ENCODE peak calls at places on chromosome 14, in seven cellular contexts. S is heart left ventricle, V is foreskin keratinocyte, F is transverse colon, L is heart right ventricle, W is MM.1S, T is stomach. K is an unnamed sample.
A peak's percentile ranks its signal among the peaks of the same experiment; 100 is the strongest.

GRCh38 chr14:31207746-31208545 is at the start of gene HECTD1:
- DNase-seq in S (peak; percentile 94), V (peak; percentile 81), F (peak; percentile 93), L (peak; percentile 90), W (peak; percentile 76), T (peak; percentile 89), K (peak; percentile 92)

GRCh38 chr14:72547999-72548398 is 345.9 kb downstream of the DPF3 start:
- DNase-seq in S (no peak), V (no peak), F (no peak), L (no peak), W (no peak), T (no peak), K (no peak)

GRCh38 chr14:81066672-81067071 is 111.3 kb downstream of the TSHR start:
- DNase-seq in S (no peak), V (no peak), F (no peak), L (no peak), W (no peak), T (no peak), K (no peak)

GRCh38 chr14:20632831-20633771 is 8.4 kb downstream of the OR6S1 start:
- DNase-seq in S (no peak), V (peak; percentile 89), F (peak; percentile 59), L (no peak), W (peak; percentile 70), T (peak; percentile 43), K (no peak)

GRCh38 chr14:51603495-51603894 is 48.2 kb upstream of the FRMD6 start:
- DNase-seq in S (no peak), V (no peak), F (no peak), L (no peak), W (no peak), T (no peak), K (no peak)

GRCh38 chr14:100093322-100093721 is 28.1 kb downstream of the EVL start:
- DNase-seq in S (no peak), V (no peak), F (no peak), L (no peak), W (no peak), T (no peak), K (no peak)

GRCh38 chr14:67618617-67619063 is 1.1 kb upstream of the ARG2 start:
- DNase-seq in S (no peak), V (peak; percentile 73), F (no peak), L (no peak), W (peak; percentile 56), T (no peak), K (no peak)

GRCh38 chr14:77406718-77407117 is 16.6 kb downstream of the NOXRED1 start:
- DNase-seq in S (no peak), V (no peak), F (no peak), L (no peak), W (no peak), T (no peak), K (no peak)

GRCh38 chr14:80567905-80568512 is 356.7 kb upstream of the DIO2 start:
- DNase-seq in S (no peak), V (peak; percentile 94), F (no peak), L (no peak), W (no peak), T (no peak), K (no peak)

GRCh38 chr14:35390577-35391387 is 13.8 kb downstream of the NFKBIA start:
- DNase-seq in S (no peak), V (peak; percentile 67), F (no peak), L (no peak), W (no peak), T (no peak), K (no peak)

GRCh38 chr14:35394326-35394725 is 10.2 kb downstream of the NFKBIA start:
- DNase-seq in S (no peak), V (no peak), F (no peak), L (no peak), W (no peak), T (no peak), K (no peak)

GRCh38 chr14:35391388-35391710 is 13.2 kb downstream of the NFKBIA start:
- DNase-seq in S (no peak), V (no peak), F (no peak), L (no peak), W (no peak), T (no peak), K (no peak)

GRCh38 chr14:35395283-35395682 is 9.3 kb downstream of the NFKBIA start:
- DNase-seq in S (no peak), V (no peak), F (no peak), L (no peak), W (no peak), T (no peak), K (no peak)

GRCh38 chr14:35393826-35394225 is 10.7 kb downstream of the NFKBIA start:
- DNase-seq in S (no peak), V (no peak), F (no peak), L (no peak), W (no peak), T (no peak), K (no peak)
- H3K4me1 ChIP-seq in S (peaks cover 20% of the 10 kb centered on the region), V (peaks cover 5% of the 10 kb centered on the region), F (no peaks in the 10 kb centered on the region), L (peaks cover 13% of the 10 kb centered on the region), W (no peaks in the 10 kb centered on the region), T (peaks cover 28% of the 10 kb centered on the region), K (peaks cover 4% of the 10 kb centered on the region)

DNA sequence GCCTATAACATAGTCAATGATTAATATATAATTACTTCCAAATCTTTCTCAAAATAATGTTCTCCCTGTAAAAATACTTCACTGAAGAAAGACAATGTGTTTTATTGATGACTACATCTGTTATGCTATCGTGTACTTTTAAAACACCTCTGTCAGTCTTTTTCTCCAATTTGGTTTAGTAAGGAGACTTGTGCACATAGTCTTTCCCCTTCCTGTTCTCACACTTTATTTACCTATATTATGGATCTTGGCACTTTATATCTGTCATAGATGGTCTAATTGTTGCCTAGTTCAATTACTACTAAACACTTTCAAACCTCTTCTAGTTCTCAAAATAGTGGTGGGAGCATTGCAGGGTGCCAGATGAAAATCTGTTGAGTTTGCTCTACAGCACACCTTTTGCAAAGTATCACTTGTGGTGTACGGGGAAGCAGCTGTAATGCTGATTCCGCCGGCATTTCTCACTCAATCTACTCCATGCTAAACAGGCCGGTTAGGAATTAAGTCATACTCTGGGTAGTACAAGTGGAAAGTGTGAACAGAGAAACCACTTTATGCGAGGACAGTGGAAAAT is 1.1 kb upstream of the INSM2 start:
- DNase-seq in S (no peak), V (peak; percentile 18), F (no peak), L (no peak), W (no peak), T (no peak), K (no peak)
- H3K27me3 ChIP-seq in S (peaks cover 65% of the 10 kb centered on the region), V (peaks cover 89% of the 10 kb centered on the region), F (peaks cover 86% of the 10 kb centered on the region), L (peaks cover 66% of the 10 kb centered on the region), W (no peaks in the 10 kb centered on the region), T (peaks cover 47% of the 10 kb centered on the region), K (peaks cover 21% of the 10 kb centered on the region)

GRCh38 chr14:69663322-69663686 is 51.9 kb downstream of the SUSD6 start:
- DNase-seq in S (no peak), V (no peak), F (no peak), L (no peak), W (no peak), T (no peak), K (no peak)
- H3K4me1 ChIP-seq in S (peaks cover 83% of the 10 kb centered on the region), V (peaks cover 13% of the 10 kb centered on the region), F (peaks cover 36% of the 10 kb centered on the region), L (peaks cover 68% of the 10 kb centered on the region), W (peaks cover 3% of the 10 kb centered on the region), T (peaks cover 100% of the 10 kb centered on the region), K (peaks cover 65% of the 10 kb centered on the region)

DNA sequence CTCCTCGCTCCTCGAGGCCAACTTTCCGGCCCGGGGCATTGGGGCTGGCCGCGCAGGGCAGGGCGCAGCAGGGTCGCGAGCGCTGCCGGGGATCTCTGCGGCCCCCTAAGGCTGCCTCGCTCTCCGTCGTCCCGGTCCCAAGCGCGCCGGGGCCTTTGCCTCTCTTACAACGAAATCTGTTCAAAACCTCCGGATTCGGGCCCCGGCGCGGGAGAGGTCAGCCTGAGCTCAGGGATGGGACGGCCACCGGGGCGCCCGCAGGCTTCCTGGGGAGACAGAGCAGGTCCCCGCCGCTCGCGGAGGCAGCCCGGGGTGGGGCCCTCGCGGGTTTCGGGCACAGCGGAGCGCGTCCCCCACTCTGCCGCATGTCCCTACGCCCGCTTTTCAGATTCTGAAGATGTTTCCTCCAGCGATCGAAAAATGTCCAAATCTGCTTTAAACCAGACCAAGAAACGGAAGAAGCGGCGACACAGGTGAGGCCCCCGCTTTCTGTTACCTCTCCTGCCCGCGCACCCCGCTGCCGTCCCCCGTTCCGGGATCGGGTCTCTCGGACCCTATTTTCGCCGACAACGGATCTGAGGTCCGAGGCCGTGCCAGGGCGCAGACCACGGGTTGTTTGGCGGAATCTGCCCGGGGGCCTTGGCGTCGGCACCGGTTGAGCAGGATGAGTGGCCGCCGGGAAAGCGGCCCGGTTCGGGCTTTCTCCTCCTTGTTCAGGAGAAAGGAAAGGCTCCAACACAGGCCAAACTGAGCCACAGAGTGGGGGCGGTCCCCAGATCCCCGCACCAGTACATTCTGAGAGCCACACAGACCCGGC is 1.8 kb downstream of the VSX2 start:
- DNase-seq in S (peak; percentile 58), V (no peak), F (no peak), L (no peak), W (no peak), T (no peak), K (no peak)
- H3K27me3 ChIP-seq in S (peaks cover 91% of the 10 kb centered on the region), V (peaks cover 97% of the 10 kb centered on the region), F (peaks cover 96% of the 10 kb centered on the region), L (peaks cover 93% of the 10 kb centered on the region), W (peaks cover 33% of the 10 kb centered on the region), T (peaks cover 79% of the 10 kb centered on the region), K (no peaks in the 10 kb centered on the region)

GRCh38 chr14:85514487-85514886 is 15.5 kb upstream of the FLRT2 start:
- DNase-seq in S (no peak), V (no peak), F (no peak), L (no peak), W (no peak), T (no peak), K (no peak)

GRCh38 chr14:85516239-85517112 is 13.5 kb upstream of the FLRT2 start:
- DNase-seq in S (no peak), V (peak; percentile 84), F (no peak), L (no peak), W (no peak), T (no peak), K (no peak)

GRCh38 chr14:85508863-85509262 is 21.1 kb upstream of the FLRT2 start:
- DNase-seq in S (no peak), V (peak; percentile 67), F (no peak), L (no peak), W (no peak), T (no peak), K (no peak)

GRCh38 chr14:85517113-85517688 is 12.7 kb upstream of the FLRT2 start:
- DNase-seq in S (no peak), V (no peak), F (no peak), L (no peak), W (no peak), T (no peak), K (no peak)

GRCh38 chr14:85512491-85512890 is 17.5 kb upstream of the FLRT2 start:
- DNase-seq in S (no peak), V (no peak), F (no peak), L (no peak), W (no peak), T (no peak), K (no peak)
- H3K4me1 ChIP-seq in S (no peaks in the 10 kb centered on the region), V (peaks cover 14% of the 10 kb centered on the region), F (no peaks in the 10 kb centered on the region), L (no peaks in the 10 kb centered on the region), W (no peaks in the 10 kb centered on the region), T (no peaks in the 10 kb centered on the region), K (no peaks in the 10 kb centered on the region)

GRCh38 chr14:35533357-35534129 is 421 bp upstream of the INSM2 start:
- DNase-seq in S (peak; percentile 81), V (peak; percentile 46), F (peak; percentile 67), L (peak; percentile 46), W (peak; percentile 48), T (peak; percentile 65), K (peak; percentile 49)
- H3K27me3 ChIP-seq in S (peaks cover 65% of the 10 kb centered on the region), V (peaks cover 85% of the 10 kb centered on the region), F (peaks cover 81% of the 10 kb centered on the region), L (peaks cover 66% of the 10 kb centered on the region), W (no peaks in the 10 kb centered on the region), T (peaks cover 47% of the 10 kb centered on the region), K (peaks cover 57% of the 10 kb centered on the region)